ENCODE peak calls at places on chromosomes 4 and X, in nine cellular contexts. One of them, this sample, is unnamed.

GRCh38 chrX:55524487-55524886 is 34.8 kb upstream of the USP51 start:
- DNase-seq in ascending aorta: no peak
- DNase-seq in body of pancreas: no peak
- DNase-seq in IMR-90: peak; percentile 3
- DNase-seq in pancreas: no peak
- DNase-seq in ovary: no peak
- DNase-seq in CD8-positive, alpha-beta T cell: no peak
- DNase-seq in tibial artery: no peak
- DNase-seq in breast epithelium: no peak
- DNase-seq in this sample: no peak

GRCh38 chr4:57191523-57192034 is 81.4 kb upstream of the IGFBP7 start:
- DNase-seq in ascending aorta: no peak
- DNase-seq in body of pancreas: peak; percentile 17
- DNase-seq in IMR-90: no peak
- DNase-seq in pancreas: no peak
- DNase-seq in ovary: no peak
- DNase-seq in CD8-positive, alpha-beta T cell: no peak
- DNase-seq in tibial artery: no peak
- DNase-seq in breast epithelium: no peak
- DNase-seq in this sample: no peak

GRCh38 chrX:49282647-49283011 is 13.0 kb downstream of the PPP1R3F start:
- DNase-seq in ascending aorta: no peak
- DNase-seq in body of pancreas: no peak
- DNase-seq in IMR-90: peak; percentile 33
- DNase-seq in pancreas: no peak
- DNase-seq in ovary: peak; percentile 24
- DNase-seq in CD8-positive, alpha-beta T cell: no peak
- DNase-seq in tibial artery: no peak
- DNase-seq in breast epithelium: no peak
- DNase-seq in this sample: no peak

GRCh38 chrX:74421181-74422028 is at the start of gene SLC16A2:
- DNase-seq in ascending aorta: no peak
- DNase-seq in body of pancreas: peak; percentile 62
- DNase-seq in IMR-90: peak; percentile 79
- DNase-seq in pancreas: peak; percentile 73
- DNase-seq in ovary: peak; percentile 77
- DNase-seq in CD8-positive, alpha-beta T cell: peak; percentile 14
- DNase-seq in tibial artery: peak; percentile 90
- DNase-seq in breast epithelium: peak; percentile 72
- DNase-seq in this sample: peak; percentile 64

GRCh38 chrX:47623540-47624027 is 3.9 kb upstream of the SYN1 start:
- DNase-seq in ascending aorta: no peak
- DNase-seq in body of pancreas: peak; percentile 44
- DNase-seq in IMR-90: peak; percentile 76
- DNase-seq in pancreas: peak; percentile 66
- DNase-seq in ovary: peak; percentile 52
- DNase-seq in CD8-positive, alpha-beta T cell: peak; percentile 28
- DNase-seq in tibial artery: no peak
- DNase-seq in breast epithelium: peak; percentile 56
- DNase-seq in this sample: peak; percentile 84

GRCh38 chrX:915427-916234 is 285.0 kb downstream of the SHOX start:
- DNase-seq in ascending aorta: no peak
- DNase-seq in body of pancreas: no peak
- DNase-seq in IMR-90: no peak
- DNase-seq in pancreas: no peak
- DNase-seq in ovary: no peak
- DNase-seq in CD8-positive, alpha-beta T cell: peak; percentile 14
- DNase-seq in tibial artery: no peak
- DNase-seq in breast epithelium: no peak
- DNase-seq in this sample: no peak

GRCh38 chrX:103440621-103441020 is 64.3 kb downstream of the BEX3 start:
- DNase-seq in ascending aorta: no peak
- DNase-seq in body of pancreas: no peak
- DNase-seq in IMR-90: no peak
- DNase-seq in pancreas: no peak
- DNase-seq in ovary: no peak
- DNase-seq in CD8-positive, alpha-beta T cell: no peak
- DNase-seq in tibial artery: no peak
- DNase-seq in breast epithelium: no peak
- DNase-seq in this sample: no peak

GRCh38 chr4:137390707-137391106 is 141.6 kb downstream of the PCDH18 start:
- DNase-seq in ascending aorta: no peak
- DNase-seq in body of pancreas: no peak
- DNase-seq in IMR-90: peak; percentile 34
- DNase-seq in pancreas: no peak
- DNase-seq in ovary: no peak
- DNase-seq in CD8-positive, alpha-beta T cell: no peak
- DNase-seq in tibial artery: no peak
- DNase-seq in breast epithelium: no peak
- DNase-seq in this sample: no peak

GRCh38 chrX:148316446-148316845 is 184.0 kb upstream of the AFF2 start:
- DNase-seq in ascending aorta: no peak
- DNase-seq in body of pancreas: no peak
- DNase-seq in IMR-90: no peak
- DNase-seq in pancreas: no peak
- DNase-seq in ovary: no peak
- DNase-seq in CD8-positive, alpha-beta T cell: no peak
- DNase-seq in tibial artery: no peak
- DNase-seq in breast epithelium: no peak
- DNase-seq in this sample: no peak
- H3K27ac ChIP-seq in ascending aorta: no peak overlapping the region
- H3K27ac ChIP-seq in body of pancreas: no peak overlapping the region
- H3K27ac ChIP-seq in IMR-90: no peak overlapping the region
- H3K27ac ChIP-seq in pancreas: no peak overlapping the region
- H3K27ac ChIP-seq in ovary: no peak overlapping the region
- H3K27ac ChIP-seq in CD8-positive, alpha-beta T cell: no peak overlapping the region
- H3K27ac ChIP-seq in tibial artery: no peak overlapping the region
- H3K27ac ChIP-seq in breast epithelium: no peak overlapping the region
- H3K27ac ChIP-seq in this sample: no peak overlapping the region

DNA sequence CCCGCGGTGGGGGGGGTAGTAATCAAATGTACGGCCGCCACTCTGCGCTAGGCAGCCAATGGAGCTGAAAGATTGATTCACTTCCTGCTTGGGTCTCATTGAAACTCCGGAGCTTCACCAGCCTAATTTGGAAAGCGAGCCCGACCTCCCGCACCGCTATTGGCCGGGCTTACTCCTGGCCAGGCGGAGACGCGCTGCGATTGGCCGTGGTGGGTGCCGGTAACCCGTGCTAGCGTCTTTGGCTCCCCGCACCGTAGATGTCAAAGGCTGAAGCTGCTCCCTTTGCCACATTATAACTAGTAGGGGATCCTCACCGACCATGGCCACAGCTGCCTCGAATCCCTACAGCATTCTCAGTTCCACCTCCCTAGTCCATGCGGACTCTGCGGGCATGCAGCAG is at the start of gene POU3F4:
- DNase-seq in ascending aorta: no peak
- DNase-seq in body of pancreas: peak; percentile 29
- DNase-seq in IMR-90: no peak
- DNase-seq in pancreas: no peak
- DNase-seq in ovary: peak; percentile 14
- DNase-seq in CD8-positive, alpha-beta T cell: no peak
- DNase-seq in tibial artery: no peak
- DNase-seq in breast epithelium: no peak
- DNase-seq in this sample: peak; percentile 67
- H3K27me3 ChIP-seq in ascending aorta: peaks cover 7% of the 10 kb centered on the region
- H3K27me3 ChIP-seq in body of pancreas: no peaks in the 10 kb centered on the region
- H3K27me3 ChIP-seq in IMR-90: peaks cover 2% of the 10 kb centered on the region
- H3K27me3 ChIP-seq in pancreas: peaks cover 4% of the 10 kb centered on the region
- H3K27me3 ChIP-seq in ovary: no peaks in the 10 kb centered on the region
- H3K27me3 ChIP-seq in CD8-positive, alpha-beta T cell: no peaks in the 10 kb centered on the region
- H3K27me3 ChIP-seq in tibial artery: no peaks in the 10 kb centered on the region
- H3K27me3 ChIP-seq in breast epithelium: peaks cover 93% of the 10 kb centered on the region
- H3K27me3 ChIP-seq in this sample: peaks cover 99% of the 10 kb centered on the region

GRCh38 chr4:21765810-21766407 is 182.7 kb downstream of the KCNIP4 start:
- DNase-seq in ascending aorta: no peak
- DNase-seq in body of pancreas: peak; percentile 38
- DNase-seq in IMR-90: peak; percentile 29
- DNase-seq in pancreas: no peak
- DNase-seq in ovary: no peak
- DNase-seq in CD8-positive, alpha-beta T cell: no peak
- DNase-seq in tibial artery: no peak
- DNase-seq in breast epithelium: no peak
- DNase-seq in this sample: no peak

GRCh38 chr4:21763865-21764264 is 184.7 kb downstream of the KCNIP4 start:
- DNase-seq in ascending aorta: no peak
- DNase-seq in body of pancreas: no peak
- DNase-seq in IMR-90: no peak
- DNase-seq in pancreas: no peak
- DNase-seq in ovary: no peak
- DNase-seq in CD8-positive, alpha-beta T cell: no peak
- DNase-seq in tibial artery: no peak
- DNase-seq in breast epithelium: no peak
- DNase-seq in this sample: no peak

GRCh38 chr4:21768349-21769310 is 179.9 kb downstream of the KCNIP4 start:
- DNase-seq in ascending aorta: no peak
- DNase-seq in body of pancreas: no peak
- DNase-seq in IMR-90: peak; percentile 52
- DNase-seq in pancreas: no peak
- DNase-seq in ovary: no peak
- DNase-seq in CD8-positive, alpha-beta T cell: no peak
- DNase-seq in tibial artery: no peak
- DNase-seq in breast epithelium: no peak
- DNase-seq in this sample: no peak

GRCh38 chr4:21769404-21770147 is 179.0 kb downstream of the KCNIP4 start:
- DNase-seq in ascending aorta: no peak
- DNase-seq in body of pancreas: no peak
- DNase-seq in IMR-90: peak; percentile 47
- DNase-seq in pancreas: no peak
- DNase-seq in ovary: no peak
- DNase-seq in CD8-positive, alpha-beta T cell: no peak
- DNase-seq in tibial artery: no peak
- DNase-seq in breast epithelium: no peak
- DNase-seq in this sample: no peak
- H3K27ac ChIP-seq in ascending aorta: no peak overlapping the region
- H3K27ac ChIP-seq in body of pancreas: no peak overlapping the region
- H3K27ac ChIP-seq in IMR-90: no peak overlapping the region
- H3K27ac ChIP-seq in pancreas: no peak overlapping the region
- H3K27ac ChIP-seq in ovary: no peak overlapping the region
- H3K27ac ChIP-seq in CD8-positive, alpha-beta T cell: no peak overlapping the region
- H3K27ac ChIP-seq in tibial artery: no peak overlapping the region
- H3K27ac ChIP-seq in breast epithelium: no peak overlapping the region
- H3K27ac ChIP-seq in this sample: no peak overlapping the region

DNA sequence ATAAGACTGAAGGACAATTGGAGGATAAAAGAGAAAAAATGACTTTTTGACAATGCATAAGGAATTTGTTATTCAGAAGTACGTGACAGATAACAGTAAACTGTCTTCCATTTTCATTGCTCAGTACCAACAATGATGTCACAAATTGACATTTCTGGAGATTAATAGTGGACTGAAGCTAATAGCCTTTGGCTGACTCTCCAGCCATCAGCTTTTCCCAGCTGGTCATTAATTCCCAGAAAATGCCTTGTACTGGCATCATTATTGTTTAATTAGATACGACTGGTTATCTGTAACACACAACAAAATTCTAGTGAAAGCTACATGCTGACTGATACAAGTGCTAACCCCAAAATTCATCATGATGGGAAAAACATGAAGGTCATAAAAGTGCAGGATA is 147.9 kb upstream of the FGF13 start:
- DNase-seq in ascending aorta: no peak
- DNase-seq in body of pancreas: no peak
- DNase-seq in IMR-90: no peak
- DNase-seq in pancreas: no peak
- DNase-seq in ovary: no peak
- DNase-seq in CD8-positive, alpha-beta T cell: no peak
- DNase-seq in tibial artery: no peak
- DNase-seq in breast epithelium: no peak
- DNase-seq in this sample: no peak
- H3K27me3 ChIP-seq in ascending aorta: no peaks in the 10 kb centered on the region
- H3K27me3 ChIP-seq in body of pancreas: no peaks in the 10 kb centered on the region
- H3K27me3 ChIP-seq in IMR-90: no peaks in the 10 kb centered on the region
- H3K27me3 ChIP-seq in pancreas: no peaks in the 10 kb centered on the region
- H3K27me3 ChIP-seq in ovary: no peaks in the 10 kb centered on the region
- H3K27me3 ChIP-seq in CD8-positive, alpha-beta T cell: no peaks in the 10 kb centered on the region
- H3K27me3 ChIP-seq in tibial artery: no peaks in the 10 kb centered on the region
- H3K27me3 ChIP-seq in breast epithelium: peaks cover 16% of the 10 kb centered on the region
- H3K27me3 ChIP-seq in this sample: no peaks in the 10 kb centered on the region

GRCh38 chr4:73069338-73070071 is at the start of gene COX18:
- DNase-seq in ascending aorta: peak; percentile 93
- DNase-seq in body of pancreas: peak; percentile 98
- DNase-seq in IMR-90: peak; percentile 99
- DNase-seq in pancreas: peak; percentile 99
- DNase-seq in ovary: peak; percentile 97
- DNase-seq in CD8-positive, alpha-beta T cell: peak; percentile 94
- DNase-seq in tibial artery: peak; percentile 99
- DNase-seq in breast epithelium: peak; percentile 95
- DNase-seq in this sample: peak; percentile 98
- H3K27ac ChIP-seq in ascending aorta: peak within 1 kb of the TSS; percentile 96
- H3K27ac ChIP-seq in body of pancreas: peak within 1 kb of the TSS; percentile 94
- H3K27ac ChIP-seq in IMR-90: peak within 1 kb of the TSS; percentile 82
- H3K27ac ChIP-seq in pancreas: peak within 1 kb of the TSS; percentile 97
- H3K27ac ChIP-seq in ovary: peak within 1 kb of the TSS; percentile 94
- H3K27ac ChIP-seq in CD8-positive, alpha-beta T cell: peak within 1 kb of the TSS; percentile 97
- H3K27ac ChIP-seq in tibial artery: peak within 1 kb of the TSS; percentile 94
- H3K27ac ChIP-seq in breast epithelium: peak within 1 kb of the TSS; percentile 94
- H3K27ac ChIP-seq in this sample: peak within 1 kb of the TSS; percentile 92

DNA sequence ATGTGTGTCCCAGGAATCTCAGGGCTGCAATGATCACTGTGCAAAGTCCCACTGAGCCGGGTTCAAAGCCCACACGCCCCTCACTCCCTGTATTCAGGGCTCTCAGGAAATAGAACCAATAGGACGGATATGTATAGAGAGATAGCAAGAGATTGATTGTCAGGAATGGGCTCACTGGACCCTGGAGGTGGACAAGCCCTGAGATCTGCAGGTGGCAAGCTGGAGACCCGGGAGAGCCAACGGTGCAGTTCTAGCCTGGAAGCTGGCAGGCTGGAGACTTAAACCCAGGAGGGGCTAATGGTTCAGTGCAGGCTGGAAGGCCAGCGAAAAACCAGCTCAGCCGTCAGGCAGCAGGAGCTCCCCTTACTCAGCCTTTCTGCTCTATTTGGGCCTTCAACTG is 52.8 kb upstream of the ADRA2C start:
- DNase-seq in ascending aorta: no peak
- DNase-seq in body of pancreas: no peak
- DNase-seq in IMR-90: no peak
- DNase-seq in pancreas: no peak
- DNase-seq in ovary: no peak
- DNase-seq in CD8-positive, alpha-beta T cell: no peak
- DNase-seq in tibial artery: peak; percentile 57
- DNase-seq in breast epithelium: no peak
- DNase-seq in this sample: no peak
- H3K27me3 ChIP-seq in ascending aorta: no peaks in the 10 kb centered on the region
- H3K27me3 ChIP-seq in body of pancreas: no peaks in the 10 kb centered on the region
- H3K27me3 ChIP-seq in IMR-90: peaks cover 17% of the 10 kb centered on the region
- H3K27me3 ChIP-seq in pancreas: no peaks in the 10 kb centered on the region
- H3K27me3 ChIP-seq in ovary: no peaks in the 10 kb centered on the region
- H3K27me3 ChIP-seq in CD8-positive, alpha-beta T cell: peaks cover 4% of the 10 kb centered on the region
- H3K27me3 ChIP-seq in tibial artery: no peaks in the 10 kb centered on the region
- H3K27me3 ChIP-seq in breast epithelium: peaks cover 29% of the 10 kb centered on the region
- H3K27me3 ChIP-seq in this sample: no peaks in the 10 kb centered on the region

DNA sequence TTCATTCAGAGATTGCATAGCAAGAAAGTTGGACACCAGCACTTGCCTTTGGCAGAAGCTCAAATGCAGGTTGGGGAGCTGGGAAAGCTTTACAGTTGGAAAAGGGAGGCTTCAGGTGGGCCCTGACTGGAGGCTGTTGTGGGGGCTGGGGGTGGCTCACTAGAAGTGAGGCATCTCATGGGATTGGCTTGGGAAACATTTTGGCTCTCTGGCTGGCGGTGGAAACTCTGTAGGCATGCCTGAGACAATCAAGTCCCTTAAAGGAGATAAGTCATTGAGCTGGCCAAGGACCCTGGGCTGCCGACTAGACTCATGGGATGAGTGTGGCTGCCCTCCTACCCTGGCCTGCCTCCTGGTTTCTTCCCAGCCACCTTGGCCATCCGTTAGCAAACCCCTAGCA is 31.4 kb upstream of the STS start:
- DNase-seq in ascending aorta: no peak
- DNase-seq in body of pancreas: no peak
- DNase-seq in IMR-90: no peak
- DNase-seq in pancreas: no peak
- DNase-seq in ovary: no peak
- DNase-seq in CD8-positive, alpha-beta T cell: no peak
- DNase-seq in tibial artery: no peak
- DNase-seq in breast epithelium: no peak
- DNase-seq in this sample: no peak
- H3K27ac ChIP-seq in ascending aorta: no peak overlapping the region
- H3K27ac ChIP-seq in body of pancreas: no peak overlapping the region
- H3K27ac ChIP-seq in IMR-90: no peak overlapping the region
- H3K27ac ChIP-seq in pancreas: no peak overlapping the region
- H3K27ac ChIP-seq in ovary: no peak overlapping the region
- H3K27ac ChIP-seq in CD8-positive, alpha-beta T cell: no peak overlapping the region
- H3K27ac ChIP-seq in tibial artery: no peak overlapping the region
- H3K27ac ChIP-seq in breast epithelium: no peak overlapping the region
- H3K27ac ChIP-seq in this sample: no peak overlapping the region

This sample was measured in dorsolateral prefrontal cortex.